ENCODE peak calls at places on chromosomes 12 and 14, in nine cellular contexts. E is WERI-Rb-1, H is aorta, P is lower lobe of right lung, U is astrocyte of the cerebellum, I is heart left ventricle, B is GM23248, R is neural progenitor cell, N is mucosa of descending colon. C is an unnamed sample.

GRCh38 chr14:72443991-72444431 is 449.9 kb downstream of the DPF3 start:
- DNase-seq in B (no peak), R (no peak), H (no peak), N (peak; percentile 19), I (no peak), U (no peak), P (no peak), E (peak; percentile 68), C (no peak)

GRCh38 chr12:113062502-113063395 is 6.2 kb downstream of the DTX1 start:
- DNase-seq in B (no peak), N (no peak), E (peak; percentile 49), I (no peak), P (no peak), U (no peak), H (no peak), R (peak; percentile 60), C (peak; percentile 61)

GRCh38 chr14:83467811-83468210 is 1934.2 kb upstream of the SEL1L start:
- DNase-seq in R (no peak), B (peak; percentile 2), N (no peak), P (no peak), E (no peak), H (no peak), U (no peak), I (no peak), C (peak; percentile 58)

GRCh38 chr12:8950702-8951478 is 1.4 kb upstream of the M6PR start:
- DNase-seq in U (no peak), R (no peak), H (no peak), P (no peak), B (peak; percentile 26), I (no peak), E (no peak), N (no peak), C (no peak)

GRCh38 chr14:101862177-101862576 is 100.7 kb downstream of the PPP2R5C start:
- DNase-seq in I (no peak), R (no peak), U (peak; percentile 35), H (no peak), N (no peak), B (peak; percentile 80), P (no peak), E (no peak), C (peak; percentile 31)

GRCh38 chr12:54549774-54550451 is 512 bp downstream of the PDE1B start:
- DNase-seq in P (no peak), I (no peak), E (peak; percentile 55), H (peak; percentile 75), B (peak; percentile 54), U (no peak), R (peak; percentile 66), N (no peak), C (no peak)

GRCh38 chr12:54431911-54432814 is 13.1 kb upstream of the ITGA5 start:
- DNase-seq in N (peak; percentile 45), B (peak; percentile 96), I (peak; percentile 78), E (peak; percentile 69), R (peak; percentile 60), H (peak; percentile 93), P (no peak), U (no peak), C (no peak)

GRCh38 chr12:2652401-2653081 is 142.2 kb upstream of the FKBP4 start:
- DNase-seq in H (no peak), N (no peak), E (no peak), I (no peak), B (no peak), P (no peak), R (peak; percentile 51), U (no peak), C (no peak)

GRCh38 chr14:85443001-85443400 is 86.9 kb upstream of the FLRT2 start:
- DNase-seq in U (no peak), B (peak; percentile 23), R (no peak), I (no peak), N (no peak), E (no peak), H (no peak), P (no peak), C (no peak)

DNA sequence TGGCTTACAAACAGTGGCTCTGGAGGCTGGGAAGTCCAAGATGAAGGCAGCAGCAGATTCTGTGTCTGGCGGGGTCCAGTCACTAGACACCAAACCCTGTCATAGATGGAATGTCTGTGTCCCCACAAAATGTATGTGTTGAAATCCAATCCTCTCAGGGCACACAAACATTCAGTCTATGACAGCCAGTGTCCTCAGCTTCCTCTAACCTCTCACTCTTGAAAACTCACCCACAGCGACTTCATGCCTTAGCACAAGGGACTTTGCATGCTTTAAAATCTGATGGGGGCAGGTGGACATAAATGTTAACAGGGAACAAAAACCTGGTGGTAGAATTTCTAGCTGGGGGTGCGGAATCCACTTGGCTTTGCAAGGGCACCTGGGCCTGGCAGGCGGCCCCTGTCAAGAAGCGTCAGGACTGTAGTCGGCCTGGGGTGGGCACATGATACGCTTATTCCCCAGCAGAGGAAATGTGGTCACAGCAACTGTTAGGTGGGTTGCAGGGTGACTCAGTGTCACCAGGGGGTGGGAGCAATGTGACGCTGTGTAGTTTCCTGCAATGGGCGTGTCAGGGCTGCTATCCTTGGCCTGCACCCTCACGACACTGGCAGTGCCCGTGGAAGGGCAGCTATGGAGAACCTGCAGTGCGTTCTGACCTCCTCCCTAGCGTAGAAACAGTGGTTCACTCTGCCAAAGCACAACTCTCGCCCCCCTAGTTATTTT is 17.7 kb downstream of the RIN3 start:
- DNase-seq in I (no peak), P (peak; percentile 63), H (no peak), E (no peak), B (no peak), R (no peak), N (peak; percentile 37), U (no peak), C (no peak)
- H3K4me3 ChIP-seq in I (no peak overlapping the region), P (no peak overlapping the region), H (no peak overlapping the region), E (no peak overlapping the region), B (no peak overlapping the region), R (no peak overlapping the region), N (no peak overlapping the region), U (no peak overlapping the region), C (no peak overlapping the region)

DNA sequence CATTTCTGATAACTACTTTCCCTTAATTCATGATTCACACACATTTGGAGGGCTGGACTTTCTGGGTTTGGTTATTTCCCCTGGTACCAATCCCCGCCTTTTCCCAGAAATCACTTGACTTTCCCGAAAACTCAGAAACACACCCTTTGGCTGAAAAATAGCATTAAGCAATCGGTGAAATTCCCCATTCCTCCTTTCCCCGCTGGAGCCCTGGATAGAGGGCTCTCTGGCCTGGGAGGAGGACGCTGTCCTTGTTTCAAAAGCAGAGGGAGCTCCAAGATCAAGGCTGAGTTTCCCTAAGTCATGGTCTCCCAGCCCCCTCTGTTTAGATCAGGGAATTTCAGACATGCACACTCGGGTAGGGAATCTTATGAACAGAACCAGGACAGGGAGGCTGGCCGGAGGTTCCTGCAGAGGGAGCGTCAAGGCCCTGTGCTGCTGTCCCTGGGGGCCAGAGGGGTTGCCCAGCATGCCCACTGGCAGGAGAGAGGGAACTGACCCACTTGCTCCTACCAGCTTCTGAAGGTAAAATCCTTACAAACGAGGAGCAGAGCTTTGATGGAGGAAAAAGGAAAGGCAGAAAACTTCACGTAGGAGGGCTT is at the start of gene C1S:
- DNase-seq in N (peak; percentile 50), P (peak; percentile 48), B (peak; percentile 98), I (peak; percentile 71), R (peak; percentile 6), H (peak; percentile 87), U (peak; percentile 89), E (peak; percentile 60), C (peak; percentile 98)
- H3K4me3 ChIP-seq in N (no peak within 1 kb of the TSS), P (peak within 1 kb of the TSS; percentile 50), B (peak within 1 kb of the TSS; percentile 81), I (peak within 1 kb of the TSS; percentile 37), R (no peak within 1 kb of the TSS), H (peak within 1 kb of the TSS; percentile 34), U (peak within 1 kb of the TSS; percentile 19), E (no peak within 1 kb of the TSS), C (peak within 1 kb of the TSS; percentile 57)

DNA sequence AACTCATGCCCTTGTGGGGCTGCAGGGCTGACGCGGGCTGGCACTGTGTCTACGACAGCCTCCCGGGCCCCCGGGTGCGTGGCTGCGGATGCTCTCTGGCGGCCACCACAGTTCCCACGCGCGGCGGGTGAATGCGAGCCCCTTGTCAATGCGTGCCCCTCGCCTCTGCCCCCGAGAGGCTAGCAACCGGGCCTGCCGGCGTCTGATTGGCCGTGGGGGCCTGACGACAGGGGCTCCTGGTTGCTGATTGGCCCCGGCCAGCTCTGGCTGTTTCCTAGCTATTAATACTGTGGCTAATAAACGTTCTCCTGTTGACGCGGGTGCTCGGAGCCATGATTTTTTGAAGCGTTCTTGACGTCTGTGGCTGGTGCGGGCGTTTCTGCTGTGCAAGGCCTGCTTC is 1.8 kb upstream of the MEG3 start:
- DNase-seq in U (no peak), H (peak; percentile 77), E (peak; percentile 47), P (no peak), R (peak; percentile 11), I (peak; percentile 74), N (peak; percentile 19), B (no peak), C (peak; percentile 81)
- H3K4me3 ChIP-seq in U (no peak overlapping the region), H (no peak overlapping the region), E (no peak overlapping the region), P (no peak overlapping the region), R (no peak overlapping the region), I (no peak overlapping the region), N (no peak overlapping the region), B (no peak overlapping the region), C (no peak overlapping the region)

DNA sequence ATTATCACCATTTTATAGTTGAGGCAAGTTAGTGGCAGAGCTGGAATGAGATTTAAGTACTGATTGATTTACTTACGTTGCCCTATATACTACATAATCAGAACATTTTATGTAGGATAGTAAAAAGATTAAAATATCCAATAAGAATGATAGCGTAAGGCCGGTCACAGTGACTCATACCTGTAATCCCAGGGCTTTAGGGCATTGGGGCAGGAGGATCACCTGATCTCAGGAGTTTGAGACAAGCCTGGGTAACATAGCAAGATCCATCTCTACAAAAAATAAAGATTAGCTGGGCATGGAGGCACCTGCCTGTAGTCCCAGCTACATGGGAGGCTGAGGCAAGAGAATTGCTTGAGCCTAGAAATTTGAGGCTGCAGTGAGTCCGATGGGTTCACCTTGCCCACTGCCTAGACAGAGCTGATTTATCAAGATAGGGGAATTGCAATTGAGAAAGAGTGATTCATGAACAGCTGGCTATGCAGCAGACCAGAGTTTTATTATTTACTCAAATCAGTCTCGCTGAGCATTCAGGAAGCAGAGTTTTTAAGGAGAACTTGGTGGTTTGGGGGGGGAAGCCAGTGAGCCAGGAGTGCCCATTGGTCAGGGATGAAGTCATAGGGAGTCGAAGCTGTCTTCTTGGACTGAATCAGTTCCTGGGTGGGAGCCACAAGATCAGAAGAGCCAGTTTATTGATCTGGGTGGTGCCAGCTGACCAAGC is 24.7 kb upstream of the SGPP1 start:
- DNase-seq in U (peak; percentile 18), P (no peak), H (no peak), B (peak; percentile 7), I (no peak), R (no peak), E (no peak), N (peak; percentile 28), C (peak; percentile 77)
- H3K4me3 ChIP-seq in U (no peak overlapping the region), P (no peak overlapping the region), H (no peak overlapping the region), B (no peak overlapping the region), I (no peak overlapping the region), R (no peak overlapping the region), E (no peak overlapping the region), N (no peak overlapping the region), C (no peak overlapping the region)

DNA sequence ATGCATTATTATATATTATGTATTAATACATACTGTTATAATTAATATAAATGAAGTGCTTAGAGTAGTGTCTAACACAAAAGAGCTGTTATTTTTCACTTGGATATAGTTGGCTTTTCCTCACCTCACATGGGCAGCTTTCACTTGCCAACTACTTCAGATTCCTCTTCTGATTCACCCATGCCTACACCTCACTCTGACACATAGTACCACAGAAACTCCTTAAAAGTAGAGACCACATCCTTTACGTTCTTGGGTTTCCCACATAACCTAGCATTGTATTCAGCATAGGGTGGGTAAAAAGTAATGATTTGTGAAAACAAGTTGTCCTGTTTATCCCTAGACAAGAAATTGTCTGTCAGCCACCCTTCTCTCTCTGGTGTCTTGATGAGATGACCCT is 61.0 kb downstream of the DIO2 start:
- DNase-seq in N (no peak), I (no peak), H (no peak), P (no peak), U (no peak), E (no peak), B (peak; percentile 34), R (no peak), C (no peak)
- H3K4me3 ChIP-seq in N (no peak overlapping the region), I (no peak overlapping the region), H (no peak overlapping the region), P (no peak overlapping the region), U (no peak overlapping the region), E (no peak overlapping the region), B (no peak overlapping the region), R (no peak overlapping the region), C (no peak overlapping the region)

C was measured in choroid plexus epithelial cell.